ENCODE peak calls at places on chromosome 1, in four cellular contexts. C, H, U and O are unnamed samples.

GRCh38 chr1:110726755-110727154 is 52.0 kb upstream of the KCNA3 start:
- DNase-seq in C (no peak), H (no peak), U (no peak), O (no peak)

GRCh38 chr1:166166701-166167394 is at the start of gene FAM78B:
- DNase-seq in C (peak), H (peak), U (peak), O (peak)

GRCh38 chr1:85546748-85547147 is 33.8 kb upstream of the CCN1 start:
- DNase-seq in C (no peak), H (no peak), U (no peak), O (no peak)

GRCh38 chr1:234844479-234845031 is 234.6 kb upstream of the IRF2BP2 start:
- DNase-seq in C (no peak), H (no peak), U (peak), O (no peak)

GRCh38 chr1:241772932-241773500 is 75.0 kb upstream of the EXO1 start:
- DNase-seq in C (no peak), H (no peak), U (no peak), O (no peak)

GRCh38 chr1:40270152-40270834 is 12.3 kb downstream of the ZMPSTE24 start:
- DNase-seq in C (no peak), H (no peak), U (no peak), O (peak)

GRCh38 chr1:42825058-42825851 is 8.1 kb upstream of the SVBP start:
- DNase-seq in C (no peak), H (no peak), U (no peak), O (no peak)

GRCh38 chr1:248702714-248703113 is at the start of gene OR14I1:
- DNase-seq in C (no peak), H (no peak), U (no peak), O (no peak)

GRCh38 chr1:242629396-242629795 is 104.9 kb upstream of the PLD5 start:
- DNase-seq in C (peak), H (no peak), U (no peak), O (peak)

GRCh38 chr1:181152892-181153633 is 64.6 kb downstream of the IER5 start:
- DNase-seq in C (peak), H (no peak), U (peak), O (no peak)

GRCh38 chr1:89965203-89965900 is 29.6 kb upstream of the ZNF326 start:
- DNase-seq in C (no peak), H (no peak), U (no peak), O (no peak)

GRCh38 chr1:24683713-24684162 is 40.6 kb downstream of the SRRM1 start:
- DNase-seq in C (peak), H (no peak), U (no peak), O (peak)

GRCh38 chr1:224496826-224497225 is 62.2 kb upstream of the WDR26 start:
- DNase-seq in C (no peak), H (no peak), U (no peak), O (no peak)

GRCh38 chr1:224565186-224565585 is 50.9 kb upstream of the CNIH3 start:
- DNase-seq in C (peak), H (no peak), U (no peak), O (peak)

GRCh38 chr1:181102841-181103240 is 14.3 kb downstream of the IER5 start:
- DNase-seq in C (no peak), H (no peak), U (no peak), O (no peak)

GRCh38 chr1:184929711-184930202 is 44.6 kb downstream of the NIBAN1 start:
- DNase-seq in C (no peak), H (no peak), U (no peak), O (peak)

GRCh38 chr1:117013310-117013850 is 11.8 kb downstream of the CD101 start:
- DNase-seq in C (no peak), H (no peak), U (no peak), O (peak)

GRCh38 chr1:214003233-214003632 is 15.5 kb downstream of the PROX1 start:
- DNase-seq in C (no peak), H (no peak), U (no peak), O (no peak)

GRCh38 chr1:84504580-84505021 is 1.6 kb upstream of the SPATA1 start:
- DNase-seq in C (peak), H (no peak), U (no peak), O (peak)

GRCh38 chr1:199855580-199855979 is 171.9 kb upstream of the NR5A2 start:
- DNase-seq in C (peak), H (no peak), U (no peak), O (peak)

GRCh38 chr1:27598902-27599528 is 4.9 kb downstream of the AHDC1 start:
- DNase-seq in C (peak), H (no peak), U (no peak), O (peak)

GRCh38 chr1:9653195-9653782 is 1.8 kb downstream of the PIK3CD start:
- DNase-seq in C (no peak), H (no peak), U (no peak), O (no peak)

GRCh38 chr1:246218686-246219085 is 288.4 kb downstream of the SMYD3 start:
- DNase-seq in C (no peak), H (no peak), U (no peak), O (no peak)

GRCh38 chr1:40922969-40923368 is 56.5 kb upstream of the CTPS1 start:
- DNase-seq in C (no peak), H (no peak), U (no peak), O (no peak)